ENCODE peak calls at places on chromosome 20, in eight cellular contexts. R is stomach, E is body of pancreas, D is fibroblast of pulmonary artery, G is astrocyte of the spinal cord, S is GM13976, P is epithelial cell of esophagus, K is colonic mucosa. N is an unnamed sample.

GRCh38 chr20:4227085-4227821 is 211.9 kb upstream of the RNF24 start:
- DNase-seq in R (no peak), E (no peak), D (peak; percentile 57), G (peak; percentile 47), S (no peak), P (peak; percentile 53), K (no peak), N (no peak)

GRCh38 chr20:33589059-33589458 is 73.1 kb upstream of the C20orf144 start:
- DNase-seq in R (no peak), E (no peak), D (no peak), G (no peak), S (no peak), P (no peak), K (no peak), N (no peak)

GRCh38 chr20:44247676-44248419 is 740 bp downstream of the GDAP1L1 start:
- DNase-seq in R (no peak), E (no peak), D (peak; percentile 32), G (peak; percentile 12), S (peak; percentile 64), P (peak; percentile 40), K (no peak), N (peak; percentile 22)

GRCh38 chr20:11302436-11302835 is 615.3 kb upstream of the BTBD3 start:
- DNase-seq in R (no peak), E (no peak), D (peak; percentile 2), G (no peak), S (no peak), P (peak; percentile 80), K (no peak), N (no peak)

GRCh38 chr20:48791666-48792071 is 36.1 kb downstream of the PREX1 start:
- DNase-seq in R (no peak), E (peak; percentile 39), D (peak; percentile 79), G (peak; percentile 81), S (no peak), P (no peak), K (no peak), N (no peak)

GRCh38 chr20:51732454-51732791 is 35.8 kb downstream of the ATP9A start:
- DNase-seq in R (no peak), E (no peak), D (peak; percentile 31), G (peak; percentile 68), S (no peak), P (no peak), K (no peak), N (no peak)

GRCh38 chr20:7161690-7162089 is 394.2 kb downstream of the BMP2 start:
- DNase-seq in R (no peak), E (no peak), D (peak; percentile 45), G (peak; percentile 15), S (no peak), P (peak; percentile 49), K (peak; percentile 26), N (no peak)

GRCh38 chr20:20734475-20734948 is 22.1 kb upstream of the RALGAPA2 start:
- DNase-seq in R (no peak), E (no peak), D (no peak), G (no peak), S (no peak), P (no peak), K (no peak), N (no peak)

GRCh38 chr20:25496968-25497401 is 88.3 kb downstream of the NINL start:
- DNase-seq in R (no peak), E (no peak), D (no peak), G (peak; percentile 42), S (no peak), P (peak; percentile 85), K (no peak), N (no peak)

GRCh38 chr20:21529863-21530262 is 16.0 kb upstream of the NKX2-2 start:
- DNase-seq in R (no peak), E (no peak), D (no peak), G (no peak), S (peak; percentile 36), P (no peak), K (no peak), N (no peak)

GRCh38 chr20:60583741-60584140 is 625.5 kb downstream of the CDH26 start:
- DNase-seq in R (no peak), E (no peak), D (no peak), G (no peak), S (no peak), P (peak; percentile 32), K (no peak), N (no peak)

GRCh38 chr20:41499064-41499463 is 119.1 kb downstream of the CHD6 start:
- DNase-seq in R (no peak), E (no peak), D (no peak), G (no peak), S (no peak), P (no peak), K (no peak), N (no peak)

GRCh38 chr20:60055740-60056139 is 97.5 kb downstream of the CDH26 start:
- DNase-seq in R (peak; percentile 41), E (peak; percentile 70), D (no peak), G (no peak), S (no peak), P (peak; percentile 67), K (no peak), N (peak; percentile 55)

GRCh38 chr20:1832634-1833033 is 62.6 kb upstream of the SIRPA start:
- DNase-seq in R (no peak), E (no peak), D (no peak), G (no peak), S (no peak), P (no peak), K (no peak), N (no peak)

GRCh38 chr20:24164360-24164759 is 175.8 kb upstream of the GGTLC1 start:
- DNase-seq in R (no peak), E (no peak), D (peak; percentile 14), G (peak; percentile 5), S (no peak), P (peak; percentile 38), K (no peak), N (peak; percentile 44)
- TF ChIP-seq CTCF in R (no peak), E (no peak), D (peak; percentile 50), G (peak; percentile 47), S (peak; percentile 18), P (peak; percentile 58), K (no peak), N (peak; percentile 82)

GRCh38 chr20:19212524-19213502 is at the start of gene SLC24A3:
- DNase-seq in R (peak; percentile 83), E (peak; percentile 64), D (peak; percentile 8), G (peak; percentile 30), S (peak; percentile 73), P (peak; percentile 42), K (peak; percentile 73), N (no peak)
- TF ChIP-seq CTCF in R (peak; percentile 43), E (peak; percentile 10), D (no peak), G (peak; percentile 42), S (no peak), P (peak; percentile 30), K (no peak), N (no peak)

GRCh38 chr20:57435105-57435497 is 43.9 kb downstream of the RBM38 start:
- DNase-seq in R (no peak), E (no peak), D (no peak), G (no peak), S (no peak), P (no peak), K (no peak), N (no peak)

GRCh38 chr20:57435498-57436222 is 44.5 kb downstream of the RBM38 start:
- DNase-seq in R (peak; percentile 82), E (peak; percentile 91), D (no peak), G (peak; percentile 29), S (no peak), P (peak; percentile 84), K (peak; percentile 79), N (peak; percentile 34)

GRCh38 chr20:57432874-57433491 is 41.8 kb downstream of the RBM38 start:
- DNase-seq in R (peak; percentile 78), E (peak; percentile 57), D (no peak), G (no peak), S (peak; percentile 92), P (peak; percentile 35), K (peak; percentile 82), N (peak; percentile 53)

GRCh38 chr20:57433658-57434389 is 42.6 kb downstream of the RBM38 start:
- DNase-seq in R (no peak), E (no peak), D (no peak), G (no peak), S (no peak), P (no peak), K (no peak), N (peak; percentile 54)

GRCh38 chr20:57434390-57434700 is 43.1 kb downstream of the RBM38 start:
- DNase-seq in R (no peak), E (no peak), D (no peak), G (no peak), S (no peak), P (no peak), K (no peak), N (no peak)
- TF ChIP-seq CTCF in R (no peak), E (no peak), D (peak; percentile 4), G (no peak), S (no peak), P (no peak), K (no peak), N (peak; percentile 20)

GRCh38 chr20:63278661-63279060 is 6.0 kb downstream of the ARFGAP1 start:
- DNase-seq in R (no peak), E (no peak), D (no peak), G (no peak), S (no peak), P (no peak), K (no peak), N (no peak)

GRCh38 chr20:63280371-63280770 is 7.8 kb downstream of the ARFGAP1 start:
- DNase-seq in R (no peak), E (no peak), D (no peak), G (no peak), S (no peak), P (no peak), K (no peak), N (no peak)

GRCh38 chr20:63280929-63281545 is 8.4 kb downstream of the ARFGAP1 start:
- DNase-seq in R (no peak), E (no peak), D (no peak), G (no peak), S (no peak), P (peak; percentile 29), K (no peak), N (no peak)

GRCh38 chr20:63281741-63282665 is 9.4 kb downstream of the ARFGAP1 start:
- DNase-seq in R (no peak), E (no peak), D (no peak), G (no peak), S (no peak), P (no peak), K (no peak), N (no peak)

GRCh38 chr20:63279931-63280330 is 7.3 kb downstream of the ARFGAP1 start:
- DNase-seq in R (no peak), E (no peak), D (no peak), G (no peak), S (no peak), P (no peak), K (no peak), N (no peak)
- TF ChIP-seq CTCF in R (no peak), E (no peak), D (no peak), G (no peak), S (no peak), P (no peak), K (no peak), N (no peak)

GRCh38 chr20:46539113-46539512 is 11.3 kb downstream of the OCSTAMP start:
- DNase-seq in R (no peak), E (no peak), D (no peak), G (no peak), S (no peak), P (no peak), K (no peak), N (no peak)
- TF ChIP-seq CTCF in R (no peak), E (no peak), D (peak; percentile 5), G (no peak), S (no peak), P (peak; percentile 20), K (no peak), N (no peak)